ENCODE peak calls at places on chromosomes 12 and 14, in eight cellular contexts. O, X, A, K, I, H, F and E are unnamed samples.
A peak's percentile ranks its signal among the peaks of the same experiment; 100 is the strongest.

GRCh38 chr12:83939718-83940117 is 972.9 kb downstream of the SLC6A15 start:
- DNase-seq in X (no peak), O (no peak), H (no peak), A (no peak), I (no peak), F (no peak), K (no peak), E (no peak)

GRCh38 chr14:57391609-57392195 is 1.3 kb downstream of the NAA30 start:
- DNase-seq in F (peak; percentile 8), I (no peak), A (no peak), H (no peak), X (peak; percentile 21), O (no peak), K (no peak), E (no peak)

GRCh38 chr12:96720363-96720705 is 186.7 kb upstream of the NEDD1 start:
- DNase-seq in O (no peak), F (no peak), I (no peak), X (no peak), K (peak; percentile 74), H (no peak), A (no peak), E (no peak)

GRCh38 chr12:75623631-75624118 is 112.3 kb upstream of the KRR1 start:
- DNase-seq in X (peak; percentile 15), F (peak; percentile 33), I (no peak), O (no peak), A (peak; percentile 12), H (no peak), K (peak; percentile 76), E (no peak)

GRCh38 chr12:122980192-122981035 is at the start of gene ARL6IP4:
- DNase-seq in K (peak; percentile 87), I (no peak), H (peak; percentile 73), A (peak; percentile 67), O (peak; percentile 83), F (peak; percentile 54), X (peak; percentile 91), E (peak; percentile 69)

GRCh38 chr12:114665411-114666181 is 18.4 kb downstream of the TBX3 start:
- DNase-seq in F (no peak), K (peak; percentile 86), X (no peak), A (no peak), O (no peak), H (no peak), I (no peak), E (no peak)

GRCh38 chr12:5085896-5086295 is 42.2 kb downstream of the KCNA5 start:
- DNase-seq in H (no peak), K (no peak), F (peak; percentile 97), I (peak; percentile 80), O (no peak), A (no peak), X (no peak), E (no peak)

GRCh38 chr14:49975286-49975685 is 82.4 kb downstream of the ARF6 start:
- DNase-seq in O (no peak), A (no peak), K (no peak), I (peak; percentile 65), X (no peak), F (peak; percentile 93), H (no peak), E (no peak)

GRCh38 chr14:105532735-105533141 is 6.4 kb downstream of the TMEM121 start:
- DNase-seq in F (no peak), H (peak; percentile 57), A (no peak), O (no peak), K (peak; percentile 77), I (no peak), X (peak; percentile 62), E (no peak)

GRCh38 chr14:62123959-62124358 is 361.7 kb downstream of the SNAPC1 start:
- DNase-seq in I (no peak), F (no peak), H (no peak), A (no peak), O (no peak), K (no peak), X (no peak), E (no peak)

GRCh38 chr12:94110258-94110657 is 38.1 kb upstream of the PLXNC1 start:
- DNase-seq in K (peak; percentile 68), O (no peak), X (no peak), I (no peak), F (no peak), A (no peak), H (no peak), E (no peak)

GRCh38 chr14:62097072-62097471 is 334.9 kb downstream of the SNAPC1 start:
- DNase-seq in A (no peak), K (no peak), I (no peak), F (peak; percentile 3), X (no peak), H (no peak), O (no peak), E (no peak)

GRCh38 chr12:125852679-125853078 is 787.4 kb downstream of the AACS start:
- DNase-seq in H (no peak), O (no peak), I (no peak), X (no peak), K (no peak), F (no peak), A (no peak), E (no peak)

GRCh38 chr14:30227871-30228270 is 300.2 kb upstream of the PRKD1 start:
- DNase-seq in X (no peak), H (peak; percentile 66), F (peak; percentile 81), O (no peak), K (no peak), I (no peak), A (peak; percentile 15), E (peak; percentile 16)

GRCh38 chr12:2973566-2973965 is 14.4 kb downstream of the TEAD4 start:
- DNase-seq in F (no peak), H (no peak), K (no peak), O (no peak), A (no peak), I (no peak), X (no peak), E (no peak)

GRCh38 chr12:1576410-1577240 is 17.8 kb downstream of the FBXL14 start:
- DNase-seq in K (peak; percentile 64), I (no peak), H (peak; percentile 72), X (peak; percentile 37), A (peak; percentile 58), F (peak; percentile 85), O (no peak), E (no peak)

DNA sequence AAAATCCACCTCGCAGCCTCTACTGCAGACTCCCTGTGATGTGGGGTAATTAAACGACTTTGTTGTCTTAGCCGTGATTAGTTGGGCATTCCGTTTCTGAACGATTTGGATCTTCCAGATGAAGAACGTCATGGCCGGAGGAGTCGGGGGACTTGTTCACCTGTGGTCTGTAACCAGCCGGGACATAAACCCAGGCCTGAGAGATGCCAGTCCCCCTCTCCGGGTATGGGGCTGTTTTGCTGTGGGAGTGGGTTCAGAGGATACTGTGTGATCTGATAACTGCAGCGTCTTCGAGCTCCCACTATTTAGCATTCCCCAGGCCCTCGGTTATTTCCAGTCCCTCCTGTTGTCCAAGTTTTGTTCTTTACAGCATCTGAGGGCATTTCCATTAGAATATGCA is 96.1 kb downstream of the PIWIL1 start:
- DNase-seq in O (no peak), A (no peak), F (no peak), I (no peak), K (no peak), X (no peak), H (peak; percentile 48), E (no peak)
- H3K9me3 ChIP-seq in O (no peaks in the 10 kb centered on the region), A (no peaks in the 10 kb centered on the region), F (peaks cover 42% of the 10 kb centered on the region), I (peaks cover 87% of the 10 kb centered on the region), K (no peaks in the 10 kb centered on the region), X (no peaks in the 10 kb centered on the region), H (no peaks in the 10 kb centered on the region), E (peaks cover 16% of the 10 kb centered on the region)

DNA sequence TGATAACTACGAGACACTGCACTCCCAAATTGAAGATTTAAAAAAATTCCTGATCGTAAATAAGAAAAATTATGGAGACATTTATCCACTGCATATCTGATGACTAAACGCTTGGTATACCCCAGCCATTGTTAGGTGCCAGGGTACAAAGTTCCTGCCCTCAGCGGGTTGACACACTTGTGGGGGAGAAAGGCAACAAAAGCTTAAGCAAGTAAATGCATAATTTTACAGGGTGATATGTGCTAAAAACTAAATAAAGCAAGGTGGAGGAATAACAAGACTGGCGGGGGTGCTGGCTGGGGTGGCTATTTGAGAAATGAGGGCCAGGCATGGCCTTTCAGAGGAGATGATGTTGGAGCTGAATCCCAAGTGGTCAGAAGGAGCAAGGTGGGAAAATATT is 25.0 kb downstream of the BICD1 start:
- DNase-seq in K (peak; percentile 36), X (no peak), H (no peak), I (no peak), A (no peak), O (no peak), F (no peak), E (no peak)
- H3K27ac ChIP-seq in K (no peak overlapping the region), X (no peak overlapping the region), H (no peak overlapping the region), I (peak overlapping the region; percentile 22), A (no peak overlapping the region), O (no peak overlapping the region), F (no peak overlapping the region), E (no peak overlapping the region)

GRCh38 chr14:60508363-60508706 is 611 bp upstream of the SIX6 start:
- DNase-seq in K (no peak), A (no peak), I (no peak), F (no peak), H (no peak), O (no peak), X (peak; percentile 61), E (no peak)
- H3K9me3 ChIP-seq in K (no peaks in the 10 kb centered on the region), A (no peaks in the 10 kb centered on the region), I (peaks cover 18% of the 10 kb centered on the region), F (peaks cover 17% of the 10 kb centered on the region), H (no peaks in the 10 kb centered on the region), O (no peaks in the 10 kb centered on the region), X (no peaks in the 10 kb centered on the region), E (no peaks in the 10 kb centered on the region)

GRCh38 chr14:99809864-99810854 is 16.9 kb downstream of the EML1 start:
- DNase-seq in I (no peak), O (no peak), H (peak; percentile 71), F (no peak), X (peak; percentile 64), A (peak; percentile 60), K (no peak), E (peak; percentile 52)
- H3K27ac ChIP-seq in I (no peak overlapping the region), O (peak overlapping the region; percentile 9), H (peak overlapping the region; percentile 65), F (no peak overlapping the region), X (no peak overlapping the region), A (peak overlapping the region; percentile 24), K (no peak overlapping the region), E (peak overlapping the region; percentile 71)